ENCODE peak calls at places on chromosomes 5 and 9, in four cellular contexts. X is AG09319, E is hepatocyte, I is BJ. V is an unnamed sample.
A peak's percentile ranks its signal among the peaks of the same experiment; 100 is the strongest.

GRCh38 chr5:100828071-100828689 is 74.9 kb downstream of the ST8SIA4 start:
- DNase-seq in X (no peak), E (no peak), I (no peak), V (no peak)

GRCh38 chr5:39721394-39721793 is 296.6 kb upstream of the DAB2 start:
- DNase-seq in X (no peak), E (no peak), I (no peak), V (no peak)

GRCh38 chr9:71552480-71552879 is 215.8 kb downstream of the CEMIP2 start:
- DNase-seq in X (no peak), E (peak; percentile 5), I (no peak), V (no peak)

GRCh38 chr5:5141625-5142527 is 1.7 kb downstream of the ADAMTS16 start:
- DNase-seq in X (peak; percentile 19), E (peak; percentile 86), I (no peak), V (peak; percentile 69)

GRCh38 chr5:485943-486491 is 38.2 kb downstream of the SLC9A3 start:
- DNase-seq in X (no peak), E (no peak), I (no peak), V (no peak)

GRCh38 chr5:76192837-76193236 is 109.7 kb downstream of the SV2C start:
- DNase-seq in X (no peak), E (no peak), I (no peak), V (no peak)

GRCh38 chr9:103169798-103170197 is 174.7 kb downstream of the CYLC2 start:
- DNase-seq in X (no peak), E (no peak), I (no peak), V (no peak)

GRCh38 chr5:2039180-2039531 is 156.4 kb upstream of the IRX4 start:
- DNase-seq in X (no peak), E (no peak), I (no peak), V (no peak)

GRCh38 chr5:40790947-40791593 is 7.1 kb downstream of the PRKAA1 start:
- DNase-seq in X (no peak), E (no peak), I (no peak), V (peak; percentile 41)

GRCh38 chr9:6239694-6240093 is 24.1 kb downstream of the IL33 start:
- DNase-seq in X (no peak), E (no peak), I (no peak), V (peak; percentile 16)

GRCh38 chr9:129471201-129472019 is 149.5 kb downstream of the C9orf50 start:
- DNase-seq in X (no peak), E (no peak), I (no peak), V (no peak)

GRCh38 chr9:130870491-130871381 is 25.9 kb downstream of the QRFP start:
- DNase-seq in X (no peak), E (no peak), I (no peak), V (no peak)

GRCh38 chr5:115179068-115179958 is 9.6 kb upstream of the TRIM36 start:
- DNase-seq in X (no peak), E (peak; percentile 36), I (no peak), V (no peak)

GRCh38 chr5:145450286-145450969 is 384.7 kb downstream of the PRELID2 start:
- DNase-seq in X (no peak), E (no peak), I (no peak), V (no peak)

GRCh38 chr9:36961051-36961450 is 73.0 kb downstream of the PAX5 start:
- DNase-seq in X (no peak), E (no peak), I (no peak), V (no peak)

GRCh38 chr5:135426102-135427082 is 20.8 kb downstream of the DCANP1 start:
- DNase-seq in X (no peak), E (peak; percentile 67), I (no peak), V (peak; percentile 59)

GRCh38 chr5:124628721-124629596 is 117.5 kb downstream of the ZNF608 start:
- DNase-seq in X (peak; percentile 58), E (peak; percentile 93), I (peak; percentile 86), V (peak; percentile 98)

GRCh38 chr9:2631263-2631662 is 9.7 kb downstream of the VLDLR start:
- DNase-seq in X (no peak), E (no peak), I (no peak), V (no peak)

GRCh38 chr5:96080557-96080956 is 118.9 kb upstream of the ELL2 start:
- DNase-seq in X (no peak), E (no peak), I (peak; percentile 26), V (peak; percentile 94)

GRCh38 chr5:72498284-72498683 is 8.9 kb downstream of the ZNF366 start:
- DNase-seq in X (no peak), E (no peak), I (no peak), V (peak; percentile 45)

GRCh38 chr5:143208781-143209510 is 194.5 kb downstream of the NR3C1 start:
- DNase-seq in X (no peak), E (no peak), I (no peak), V (no peak)

GRCh38 chr5:37251673-37252072 is 2.5 kb upstream of the CPLANE1 start:
- DNase-seq in X (no peak), E (no peak), I (no peak), V (no peak)

GRCh38 chr5:124341066-124341943 is 405.1 kb downstream of the ZNF608 start:
- DNase-seq in X (no peak), E (no peak), I (no peak), V (peak; percentile 17)

GRCh38 chr5:178363501-178364325 is 131.1 kb upstream of the PHYKPL start:
- DNase-seq in X (no peak), E (no peak), I (no peak), V (no peak)

GRCh38 chr5:51416149-51416548 is 32.9 kb downstream of the ISL1 start:
- DNase-seq in X (no peak), E (no peak), I (no peak), V (no peak)

GRCh38 chr5:178367351-178368120 is 134.9 kb upstream of the PHYKPL start:
- DNase-seq in X (no peak), E (no peak), I (no peak), V (no peak)

GRCh38 chr9:133396952-133397351 is 20.8 kb downstream of the STKLD1 start:
- DNase-seq in X (no peak), E (no peak), I (no peak), V (peak; percentile 28)

GRCh38 chr5:119630752-119631440 is 1.5 kb downstream of the FAM170A start:
- DNase-seq in X (no peak), E (no peak), I (no peak), V (no peak)

DNA sequence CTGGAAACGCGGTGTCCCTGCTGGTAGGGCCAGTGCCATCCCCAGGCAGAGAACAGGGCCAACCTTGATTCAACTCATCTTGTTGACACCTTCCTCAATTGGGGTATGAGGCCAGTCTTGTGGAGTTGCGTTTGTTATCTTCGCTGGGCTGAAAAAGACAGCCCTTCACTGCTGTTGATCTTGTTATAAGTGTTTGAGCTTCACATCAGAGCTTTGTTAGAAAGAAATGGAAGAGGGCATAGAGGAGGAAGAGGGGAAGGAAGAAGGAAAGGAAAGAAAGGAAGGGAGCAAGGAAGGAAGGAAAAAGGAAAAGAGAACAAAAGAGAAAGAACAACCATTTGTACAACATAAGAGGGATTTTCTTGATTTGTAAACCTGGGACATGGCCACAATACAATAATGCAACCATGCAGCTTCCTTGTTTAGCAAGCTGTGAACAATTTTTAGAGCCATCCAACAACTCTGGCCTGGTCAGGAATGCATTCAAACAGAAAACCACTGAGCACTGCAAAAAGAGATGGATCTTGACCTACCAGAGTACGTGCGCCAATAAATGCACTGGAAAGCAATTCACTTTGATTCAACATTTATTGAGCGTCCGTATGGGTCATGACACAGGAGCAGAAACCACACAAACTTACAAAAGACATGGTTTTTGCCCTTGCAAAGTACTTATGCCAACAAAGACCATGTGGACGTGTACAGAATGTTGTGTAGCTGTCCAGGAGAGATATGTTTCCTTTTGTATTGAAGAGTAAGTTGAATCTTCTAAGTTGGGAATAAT is 152.9 kb downstream of the TLE1 start:
- DNase-seq in X (no peak), E (no peak), I (no peak), V (no peak)
- TF ChIP-seq CTCF in X (no peak), E (no peak), I (no peak), V (no peak)

DNA sequence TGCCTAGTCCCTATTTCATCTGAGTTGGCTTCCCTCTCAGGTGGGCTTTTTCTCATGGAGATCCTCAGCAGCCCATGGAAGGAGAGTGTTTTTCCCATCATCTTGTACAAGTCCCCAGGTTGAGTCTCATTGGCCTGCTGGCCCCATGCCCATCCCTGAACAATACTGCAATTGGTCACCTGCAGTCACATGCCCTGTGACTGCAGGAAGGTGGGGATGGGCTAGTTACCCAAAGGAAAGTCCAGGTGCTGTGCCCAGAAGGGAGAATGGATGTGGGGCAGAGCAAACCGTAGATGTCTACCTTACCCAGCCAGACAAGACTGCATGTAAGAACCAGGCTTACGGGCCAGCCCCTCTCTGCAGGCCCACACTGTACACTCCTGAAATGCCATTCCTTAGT is 54.0 kb upstream of the SAP30L start:
- DNase-seq in X (no peak), E (no peak), I (no peak), V (no peak)
- TF ChIP-seq CTCF in X (no peak), E (no peak), I (no peak), V (no peak)

GRCh38 chr9:98045234-98046160 is 11.0 kb upstream of the NANS start:
- DNase-seq in X (no peak), E (no peak), I (no peak), V (peak; percentile 74)
- TF ChIP-seq CTCF in X (no peak), E (no peak), I (no peak), V (no peak)

GRCh38 chr9:93305497-93306020 is 121.6 kb downstream of the WNK2 start:
- DNase-seq in X (no peak), E (no peak), I (no peak), V (no peak)

GRCh38 chr9:93303806-93304573 is 120.1 kb downstream of the WNK2 start:
- DNase-seq in X (no peak), E (no peak), I (no peak), V (no peak)

GRCh38 chr9:93303258-93303771 is 119.4 kb downstream of the WNK2 start:
- DNase-seq in X (no peak), E (no peak), I (no peak), V (no peak)

GRCh38 chr9:93306081-93306480 is 122.1 kb downstream of the WNK2 start:
- DNase-seq in X (no peak), E (no peak), I (no peak), V (no peak)

DNA sequence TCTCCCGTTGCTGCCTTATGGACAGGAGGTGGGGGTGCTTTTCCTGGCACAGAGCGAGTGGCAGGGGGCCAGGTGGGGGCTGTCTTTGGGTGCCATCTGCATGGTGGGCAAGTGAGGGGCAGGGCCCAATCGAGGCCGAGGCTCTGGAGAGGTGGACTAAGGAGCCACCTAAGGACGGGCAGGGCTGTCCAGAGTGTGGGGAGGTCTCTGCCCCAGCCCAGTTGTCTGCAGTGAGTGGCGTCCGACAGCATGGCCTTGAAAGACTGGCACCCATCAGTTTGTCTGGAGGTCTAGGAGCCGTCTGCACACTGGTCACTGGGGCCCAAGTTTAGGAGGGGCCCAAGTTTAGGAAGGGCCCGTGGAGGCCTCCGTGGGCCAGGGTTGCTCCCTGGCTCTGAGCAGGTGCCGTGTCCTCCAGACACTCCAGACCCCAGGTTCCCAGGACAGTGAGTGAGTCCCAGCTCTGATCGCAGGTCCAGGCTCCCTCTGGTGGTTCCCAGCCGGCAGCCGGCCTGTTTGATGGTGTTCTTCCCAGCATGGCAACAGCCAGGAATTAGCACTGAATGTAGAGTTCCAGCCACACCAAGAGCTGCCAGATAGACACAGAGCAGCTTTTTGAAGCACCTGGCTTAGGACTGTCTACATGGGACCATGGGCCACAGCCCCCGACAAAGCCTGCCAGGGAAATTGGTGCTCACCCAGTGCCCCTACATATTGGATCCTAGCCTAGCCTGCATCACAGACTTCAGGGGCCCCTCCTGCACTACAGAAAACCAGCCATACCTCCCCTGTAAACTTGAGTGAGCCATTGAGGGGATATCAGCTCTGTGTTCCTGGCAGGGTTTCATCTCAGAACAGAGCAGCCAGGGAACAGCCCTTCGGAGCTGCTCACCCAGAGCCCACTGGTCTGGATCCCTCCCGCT is 120.9 kb downstream of the WNK2 start:
- DNase-seq in X (no peak), E (peak; percentile 80), I (no peak), V (peak; percentile 37)
- TF ChIP-seq CTCF in X (peak; percentile 75), E (peak; percentile 86), I (peak; percentile 77), V (peak; percentile 63)

V was measured in fibroblast of mammary gland.